ENCODE peak calls at places on chromosomes 12 and 14, in eight cellular contexts. H, L, C, Q, A, D, N and P are unnamed samples.
A peak's percentile ranks its signal among the peaks of the same experiment; 100 is the strongest.

GRCh38 chr12:109871678-109872314 is 8.5 kb downstream of the GLTP start:
- DNase-seq in H (no peak), L (peak; percentile 60), C (no peak), Q (no peak), A (no peak), D (no peak), N (no peak), P (no peak)

GRCh38 chr12:15648564-15648963 is 140.6 kb downstream of the EPS8 start:
- DNase-seq in H (no peak), L (no peak), C (no peak), Q (no peak), A (no peak), D (no peak), N (no peak), P (no peak)

GRCh38 chr14:64232095-64232830 is 61.9 kb downstream of the ESR2 start:
- DNase-seq in H (no peak), L (no peak), C (no peak), Q (no peak), A (no peak), D (no peak), N (no peak), P (no peak)

GRCh38 chr12:96402061-96402460 is 1.8 kb upstream of the CDK17 start:
- DNase-seq in H (no peak), L (no peak), C (no peak), Q (no peak), A (no peak), D (no peak), N (no peak), P (no peak)

GRCh38 chr12:1917172-1918070 is 1.0 kb downstream of the CACNA2D4 start:
- DNase-seq in H (no peak), L (no peak), C (peak; percentile 60), Q (no peak), A (no peak), D (no peak), N (peak; percentile 79), P (peak; percentile 40)

GRCh38 chr12:116818341-116818856 is 62.8 kb downstream of the HRK start:
- DNase-seq in H (peak; percentile 4), L (peak; percentile 53), C (no peak), Q (no peak), A (peak; percentile 51), D (no peak), N (peak; percentile 73), P (peak; percentile 81)

GRCh38 chr14:102479777-102480176 is 29.8 kb downstream of the ANKRD9 start:
- DNase-seq in H (no peak), L (peak; percentile 88), C (no peak), Q (no peak), A (no peak), D (no peak), N (peak; percentile 75), P (peak; percentile 51)

GRCh38 chr14:61107148-61107641 is 126.2 kb downstream of the SLC38A6 start:
- DNase-seq in H (no peak), L (peak; percentile 16), C (no peak), Q (no peak), A (no peak), D (peak; percentile 72), N (no peak), P (peak; percentile 71)

GRCh38 chr12:124323771-124324530 is 29.1 kb downstream of the RFLNA start:
- DNase-seq in H (no peak), L (no peak), C (no peak), Q (no peak), A (no peak), D (no peak), N (no peak), P (no peak)

GRCh38 chr12:102478416-102479098 is 1.8 kb downstream of the IGF1 start:
- DNase-seq in H (peak; percentile 1), L (no peak), C (no peak), Q (no peak), A (peak; percentile 86), D (no peak), N (no peak), P (no peak)

GRCh38 chr14:104445832-104446381 is 133.7 kb upstream of the C14orf180 start:
- DNase-seq in H (no peak), L (no peak), C (peak; percentile 19), Q (no peak), A (no peak), D (no peak), N (peak; percentile 35), P (no peak)

GRCh38 chr12:79119796-79120195 is 255.2 kb downstream of the SYT1 start:
- DNase-seq in H (no peak), L (no peak), C (no peak), Q (no peak), A (no peak), D (no peak), N (no peak), P (no peak)

GRCh38 chr12:93624595-93625294 is 52.3 kb downstream of the SOCS2 start:
- DNase-seq in H (no peak), L (no peak), C (no peak), Q (no peak), A (peak; percentile 15), D (no peak), N (no peak), P (no peak)

GRCh38 chr12:104750061-104750460 is 208.0 kb downstream of the SLC41A2 start:
- DNase-seq in H (no peak), L (no peak), C (no peak), Q (no peak), A (no peak), D (no peak), N (peak; percentile 76), P (no peak)

GRCh38 chr12:109047081-109047805 is 5.1 kb upstream of the USP30 start:
- DNase-seq in H (no peak), L (no peak), C (no peak), Q (no peak), A (no peak), D (no peak), N (no peak), P (no peak)

GRCh38 chr12:7150356-7150755 is 20.2 kb downstream of the CLSTN3 start:
- DNase-seq in H (no peak), L (no peak), C (no peak), Q (no peak), A (no peak), D (no peak), N (peak; percentile 70), P (no peak)

GRCh38 chr12:75389706-75390105 is 1.2 kb upstream of the GLIPR1L2 start:
- DNase-seq in H (no peak), L (no peak), C (no peak), Q (no peak), A (peak; percentile 9), D (no peak), N (no peak), P (no peak)

GRCh38 chr12:4281173-4281654 is 7.7 kb downstream of the CCND2 start:
- DNase-seq in H (no peak), L (no peak), C (no peak), Q (no peak), A (no peak), D (no peak), N (no peak), P (no peak)

GRCh38 chr12:11667159-11667558 is 17.7 kb downstream of the ETV6 start:
- DNase-seq in H (no peak), L (no peak), C (no peak), Q (no peak), A (no peak), D (no peak), N (no peak), P (no peak)

GRCh38 chr14:105641075-105641937 is 114.9 kb downstream of the TMEM121 start:
- DNase-seq in H (no peak), L (no peak), C (no peak), Q (no peak), A (no peak), D (no peak), N (no peak), P (no peak)

GRCh38 chr12:88715673-88716072 is 135.4 kb upstream of the KITLG start:
- DNase-seq in H (no peak), L (no peak), C (no peak), Q (no peak), A (no peak), D (no peak), N (no peak), P (no peak)

GRCh38 chr14:84961637-84962036 is 568.3 kb upstream of the FLRT2 start:
- DNase-seq in H (no peak), L (peak; percentile 9), C (no peak), Q (no peak), A (no peak), D (no peak), N (no peak), P (no peak)

GRCh38 chr12:132940071-132940719 is 15.9 kb downstream of the ZNF605 start:
- DNase-seq in H (no peak), L (no peak), C (peak; percentile 23), Q (no peak), A (no peak), D (no peak), N (no peak), P (no peak)
- H3K9me3 ChIP-seq in H (peaks cover 47% of the 10 kb centered on the region), L (no peaks in the 10 kb centered on the region), C (peaks cover 81% of the 10 kb centered on the region), Q (peaks cover 30% of the 10 kb centered on the region), A (peaks cover 33% of the 10 kb centered on the region), D (peaks cover 48% of the 10 kb centered on the region), N (peaks cover 90% of the 10 kb centered on the region), P (peaks cover 13% of the 10 kb centered on the region)

GRCh38 chr14:51738754-51739153 is 87.0 kb downstream of the FRMD6 start:
- DNase-seq in H (no peak), L (no peak), C (no peak), Q (no peak), A (no peak), D (no peak), N (no peak), P (no peak)

GRCh38 chr14:51744372-51745150 is 92.9 kb downstream of the FRMD6 start:
- DNase-seq in H (no peak), L (no peak), C (no peak), Q (no peak), A (peak; percentile 41), D (no peak), N (no peak), P (no peak)

DNA sequence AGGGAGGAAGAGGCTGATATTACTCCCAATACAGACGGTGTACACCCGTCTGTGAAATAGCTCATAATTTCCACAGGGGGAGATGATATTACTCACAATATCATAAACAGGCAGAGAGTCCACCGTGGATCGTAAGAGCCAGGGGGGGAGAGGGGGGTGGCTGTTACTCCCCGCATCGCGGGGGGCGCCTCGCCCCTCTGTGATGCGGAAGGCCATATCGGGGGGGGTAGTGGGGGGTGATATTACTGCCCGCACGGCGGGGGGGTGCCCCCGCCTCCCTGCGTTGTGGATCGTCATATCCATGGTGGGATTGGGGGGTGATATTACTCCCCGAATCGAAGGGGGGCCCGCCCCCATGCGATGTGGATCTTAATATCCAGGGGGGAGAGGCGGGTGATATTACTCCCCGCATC is 91.9 kb downstream of the FRMD6 start:
- DNase-seq in H (no peak), L (no peak), C (no peak), Q (no peak), A (no peak), D (no peak), N (no peak), P (no peak)
- H3K27me3 ChIP-seq in H (no peaks in the 10 kb centered on the region), L (no peaks in the 10 kb centered on the region), C (no peaks in the 10 kb centered on the region), Q (no peaks in the 10 kb centered on the region), A (no peaks in the 10 kb centered on the region), D (no peaks in the 10 kb centered on the region), N (peaks cover 3% of the 10 kb centered on the region), P (no peaks in the 10 kb centered on the region)

GRCh38 chr14:106877527-106877926 is 1351.1 kb downstream of the TMEM121 start:
- DNase-seq in H (no peak), L (no peak), C (no peak), Q (no peak), A (no peak), D (no peak), N (no peak), P (no peak)
- H3K9me3 ChIP-seq in H (no peaks in the 10 kb centered on the region), L (no peaks in the 10 kb centered on the region), C (no peaks in the 10 kb centered on the region), Q (no peaks in the 10 kb centered on the region), A (no peaks in the 10 kb centered on the region), D (no peaks in the 10 kb centered on the region), N (no peaks in the 10 kb centered on the region), P (no peaks in the 10 kb centered on the region)

GRCh38 chr14:101458536-101459391 is 102.5 kb upstream of the DIO3 start:
- DNase-seq in H (no peak), L (peak; percentile 23), C (peak; percentile 59), Q (no peak), A (no peak), D (no peak), N (peak; percentile 54), P (no peak)
- H3K27me3 ChIP-seq in H (peaks cover 70% of the 10 kb centered on the region), L (peaks cover 25% of the 10 kb centered on the region), C (peaks cover 2% of the 10 kb centered on the region), Q (peaks cover 43% of the 10 kb centered on the region), A (peaks cover 26% of the 10 kb centered on the region), D (peaks cover 79% of the 10 kb centered on the region), N (peaks cover 77% of the 10 kb centered on the region), P (no peaks in the 10 kb centered on the region)